ENCODE peak calls at places on chromosomes 13 and 19, in six cellular contexts. O, E, L, Z, J and T are unnamed samples.

GRCh38 chr19:35768082-35768421 is 7.3 kb upstream of the ARHGAP33 start:
- DNase-seq in E (no peak), O (no peak), L (no peak), Z (no peak), J (no peak), T (no peak)

GRCh38 chr19:45069056-45069455 is 7.2 kb downstream of the ZNF296 start:
- DNase-seq in E (peak; percentile 46), Z (peak; percentile 66), J (peak; percentile 32), L (no peak), O (no peak), T (no peak)

GRCh38 chr13:76523740-76524382 is 362.3 kb downstream of the KCTD12 start:
- DNase-seq in E (no peak), Z (no peak), J (no peak), L (no peak), O (no peak), T (no peak)

GRCh38 chr13:91017669-91018053 is 329.8 kb upstream of the MIR17HG start:
- DNase-seq in O (no peak), L (no peak), E (peak; percentile 51), J (peak; percentile 2), Z (peak; percentile 25), T (peak; percentile 32)

GRCh38 chr13:59823495-59823894 is 340.2 kb downstream of the DIAPH3 start:
- DNase-seq in L (no peak), J (peak; percentile 43), E (no peak), Z (no peak), O (no peak), T (no peak)

GRCh38 chr13:35512271-35512920 is 35.9 kb upstream of the MAB21L1 start:
- DNase-seq in L (no peak), E (no peak), Z (no peak), O (no peak), J (peak; percentile 67), T (no peak)

GRCh38 chr19:51799311-51799997 is 4.5 kb downstream of the FPR3 start:
- DNase-seq in J (peak; percentile 85), E (peak; percentile 52), L (no peak), O (no peak), Z (no peak), T (peak; percentile 61)

GRCh38 chr19:7992575-7992974 is 12.9 kb downstream of the ELAVL1 start:
- DNase-seq in Z (no peak), E (no peak), L (no peak), O (no peak), J (no peak), T (no peak)

GRCh38 chr19:40576181-40576584 is 490 bp upstream of the SHKBP1 start:
- DNase-seq in L (no peak), O (peak; percentile 54), J (no peak), E (no peak), Z (no peak), T (no peak)

GRCh38 chr13:33524086-33524485 is 238.5 kb upstream of the STARD13 start:
- DNase-seq in Z (no peak), J (peak; percentile 29), E (no peak), O (no peak), L (no peak), T (no peak)

GRCh38 chr13:20691616-20692015 is 11.9 kb upstream of the IL17D start:
- DNase-seq in Z (no peak), L (no peak), J (no peak), O (no peak), E (no peak), T (no peak)

GRCh38 chr13:106499905-106500304 is 35.6 kb downstream of the EFNB2 start:
- DNase-seq in O (no peak), E (no peak), J (no peak), Z (no peak), L (no peak), T (no peak)

GRCh38 chr13:111034811-111035210 is 80.3 kb upstream of the ARHGEF7 start:
- DNase-seq in L (no peak), O (no peak), E (no peak), Z (no peak), J (peak; percentile 27), T (no peak)

GRCh38 chr13:48265217-48265815 is 32.3 kb downstream of the ITM2B start:
- DNase-seq in Z (no peak), O (peak; percentile 23), E (no peak), J (no peak), L (no peak), T (no peak)

GRCh38 chr19:38224014-38224862 is at the start of gene DPF1:
- DNase-seq in Z (peak; percentile 92), J (peak; percentile 79), E (peak; percentile 95), O (peak; percentile 64), L (peak; percentile 93), T (peak; percentile 93)

GRCh38 chr13:49667773-49668172 is 23.5 kb downstream of the EBPL start:
- DNase-seq in L (no peak), E (no peak), O (no peak), J (no peak), Z (no peak), T (no peak)

GRCh38 chr13:43328907-43329306 is 305.5 kb downstream of the DNAJC15 start:
- DNase-seq in L (no peak), Z (no peak), O (no peak), J (no peak), E (no peak), T (no peak)

GRCh38 chr13:113076681-113077401 is 28.8 kb upstream of the F7 start:
- DNase-seq in O (no peak), J (no peak), Z (no peak), L (no peak), E (peak; percentile 10), T (no peak)

GRCh38 chr13:80744147-80744914 is 403.4 kb upstream of the SPRY2 start:
- DNase-seq in L (no peak), J (no peak), Z (no peak), O (no peak), E (no peak), T (no peak)

GRCh38 chr19:4389511-4390016 is 10.8 kb downstream of the SH3GL1 start:
- DNase-seq in L (no peak), O (no peak), J (no peak), Z (no peak), E (no peak), T (no peak)

GRCh38 chr13:51816604-51817254 is 12.8 kb upstream of the DHRS12 start:
- DNase-seq in O (no peak), Z (no peak), L (no peak), J (peak; percentile 76), E (no peak), T (no peak)

DNA sequence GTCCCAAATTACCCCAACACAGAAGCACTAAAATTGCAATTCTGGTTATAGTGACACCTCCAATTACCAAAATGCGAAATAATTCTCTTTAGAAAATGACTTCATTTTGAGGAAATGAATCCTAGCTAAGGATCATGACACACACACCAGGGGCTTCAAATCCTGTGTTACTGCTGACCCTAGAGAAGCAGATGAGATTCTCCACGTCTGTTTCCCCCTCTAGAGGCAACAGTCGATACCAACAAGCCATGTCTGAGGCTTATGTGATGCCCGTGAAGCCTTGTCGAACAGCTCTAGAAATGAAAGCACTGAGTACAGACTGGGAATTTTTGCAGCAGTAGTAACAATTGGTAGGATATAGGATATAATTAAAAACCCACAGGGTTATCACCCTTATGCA is 153.6 kb upstream of the TMTC4 start:
- DNase-seq in Z (no peak), L (peak; percentile 22), E (no peak), O (no peak), J (no peak), T (no peak)
- TF ChIP-seq CTCF in Z (no peak), L (no peak), E (peak; percentile 32), O (no peak), J (no peak), T (no peak)

GRCh38 chr19:18191640-18192062 is 1.4 kb upstream of the MPV17L2 start:
- DNase-seq in Z (no peak), L (no peak), O (no peak), J (peak; percentile 92), E (no peak), T (no peak)

GRCh38 chr19:18194208-18194530 is 1.2 kb downstream of the MPV17L2 start:
- DNase-seq in O (no peak), E (no peak), J (no peak), L (no peak), Z (no peak), T (no peak)

GRCh38 chr19:18194554-18195238 is 1.7 kb downstream of the MPV17L2 start:
- DNase-seq in Z (peak; percentile 63), J (no peak), E (peak; percentile 78), L (peak; percentile 35), O (no peak), T (no peak)

GRCh38 chr19:18192673-18193387 is at the start of gene MPV17L2:
- DNase-seq in O (peak; percentile 90), Z (peak; percentile 99), J (peak; percentile 100), E (peak; percentile 99), L (peak; percentile 97), T (peak; percentile 96)

DNA sequence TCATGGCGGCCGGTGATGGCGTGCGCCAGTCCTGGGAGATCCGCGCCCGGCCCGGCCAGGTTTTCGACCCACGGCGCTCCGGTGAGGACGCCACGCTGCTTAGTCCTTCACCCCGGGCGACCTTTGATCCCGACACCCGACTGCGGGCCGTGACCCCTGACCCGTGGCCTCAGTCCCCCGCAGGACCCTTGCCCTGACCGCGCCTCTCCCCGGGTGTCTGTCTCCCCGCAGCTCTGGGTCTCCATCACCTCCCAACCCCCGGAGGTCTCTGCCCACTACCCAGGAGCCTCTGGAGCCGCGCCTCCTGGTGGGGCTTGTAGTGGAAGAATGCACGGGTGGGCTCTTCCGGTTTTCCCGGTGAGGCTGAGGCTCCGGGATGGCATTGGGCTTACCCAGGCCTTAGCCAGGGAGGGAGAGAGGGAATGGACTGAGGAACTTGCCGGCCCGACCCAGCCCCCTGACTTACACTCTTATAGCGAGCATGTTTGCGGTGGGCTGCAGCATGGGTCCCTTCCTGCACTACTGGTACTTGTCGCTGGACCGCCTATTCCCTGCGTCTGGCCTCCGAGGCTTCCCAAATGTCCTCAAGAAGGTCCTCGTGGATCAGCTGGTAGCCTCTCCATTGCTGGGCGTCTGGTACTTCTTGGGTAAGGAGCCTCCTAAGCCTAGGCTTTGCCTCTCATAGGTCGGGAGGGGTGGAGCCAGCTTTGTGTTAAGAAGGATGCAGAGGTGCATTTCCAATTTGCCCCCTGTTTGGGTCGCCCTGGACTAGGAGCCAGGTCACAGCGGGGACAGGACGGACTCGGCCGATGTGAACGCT is 580 bp downstream of the MPV17L2 start:
- DNase-seq in L (peak; percentile 29), Z (no peak), J (no peak), E (no peak), O (no peak), T (no peak)
- TF ChIP-seq CTCF in L (no peak), Z (no peak), J (no peak), E (no peak), O (no peak), T (no peak)

GRCh38 chr19:43914051-43914450 is 21.0 kb downstream of the ZNF45 start:
- DNase-seq in E (no peak), J (no peak), Z (no peak), O (no peak), L (no peak), T (no peak)
- TF ChIP-seq CTCF in E (no peak), J (no peak), Z (no peak), O (no peak), L (no peak), T (no peak)

GRCh38 chr13:45849408-45849807 is 2.1 kb downstream of the SIAH3 start:
- DNase-seq in E (no peak), L (no peak), J (no peak), O (no peak), Z (no peak), T (no peak)

GRCh38 chr13:45847554-45848224 is 3.9 kb downstream of the SIAH3 start:
- DNase-seq in L (no peak), J (no peak), Z (no peak), O (no peak), E (no peak), T (peak; percentile 42)

GRCh38 chr13:45851171-45851889 is at the start of gene SIAH3:
- DNase-seq in J (peak; percentile 71), E (no peak), L (no peak), Z (peak; percentile 23), O (no peak), T (no peak)

GRCh38 chr13:45850020-45850613 is 1.4 kb downstream of the SIAH3 start:
- DNase-seq in L (no peak), E (no peak), Z (peak; percentile 52), J (no peak), O (no peak), T (no peak)

GRCh38 chr13:45846681-45847080 is 4.9 kb downstream of the SIAH3 start:
- DNase-seq in L (no peak), O (no peak), J (no peak), Z (no peak), E (no peak), T (no peak)
- TF ChIP-seq CTCF in L (no peak), O (no peak), J (no peak), Z (no peak), E (no peak), T (no peak)